ENCODE peak calls at places on chromosomes 1 and 21, in six cellular contexts. K, I, V, Y, R and H are unnamed samples.

GRCh38 chr1:160189649-160190625 is at the start of gene CASQ1:
- DNase-seq in I (peak; percentile 31), V (no peak), K (no peak), R (no peak), Y (no peak), H (no peak)

GRCh38 chr1:50967416-50968020 is 2.5 kb upstream of the CDKN2C start:
- DNase-seq in Y (no peak), R (no peak), K (no peak), V (no peak), I (no peak), H (no peak)

GRCh38 chr1:18799454-18799853 is 60.0 kb downstream of the TAS1R2 start:
- DNase-seq in Y (no peak), V (no peak), R (peak; percentile 40), I (no peak), K (no peak), H (no peak)

GRCh38 chr1:224864006-224864405 is 65.5 kb upstream of the DNAH14 start:
- DNase-seq in I (peak; percentile 7), R (peak; percentile 10), K (no peak), Y (no peak), V (no peak), H (no peak)

GRCh38 chr1:109112056-109112651 is 1.8 kb upstream of the ELAPOR1 start:
- DNase-seq in I (peak; percentile 41), Y (no peak), K (no peak), V (no peak), R (no peak), H (no peak)

GRCh38 chr1:1358433-1359201 is at the start of gene MXRA8:
- DNase-seq in K (no peak), I (peak; percentile 82), Y (peak; percentile 28), V (no peak), R (peak; percentile 79), H (no peak)

GRCh38 chr1:77473690-77474089 is 191.9 kb downstream of the AK5 start:
- DNase-seq in R (no peak), Y (no peak), V (no peak), K (no peak), I (peak; percentile 93), H (no peak)

GRCh38 chr1:5660141-5660935 is 331.9 kb downstream of the NPHP4 start:
- DNase-seq in I (no peak), R (peak; percentile 37), Y (no peak), K (no peak), V (no peak), H (no peak)

GRCh38 chr1:86754265-86754974 is 50.0 kb downstream of the SH3GLB1 start:
- DNase-seq in I (no peak), V (no peak), Y (no peak), K (no peak), R (peak; percentile 80), H (no peak)

GRCh38 chr1:145916745-145917144 is 1.8 kb downstream of the PEX11B start:
- DNase-seq in K (no peak), R (no peak), V (no peak), I (peak; percentile 8), Y (no peak), H (no peak)

GRCh38 chr1:145906954-145907755 is 2.7 kb downstream of the ITGA10 start:
- DNase-seq in V (no peak), R (no peak), K (no peak), Y (no peak), I (peak; percentile 30), H (no peak)

GRCh38 chr1:145908653-145909052 is 1.2 kb downstream of the ITGA10 start:
- DNase-seq in R (no peak), Y (no peak), V (no peak), K (no peak), I (peak; percentile 36), H (no peak)

GRCh38 chr1:145917595-145917994 is 922 bp downstream of the PEX11B start:
- DNase-seq in V (no peak), K (no peak), R (no peak), I (no peak), Y (no peak), H (no peak)

GRCh38 chr1:145912128-145912641 is 2.3 kb upstream of the ITGA10 start:
- DNase-seq in V (no peak), I (no peak), K (no peak), Y (no peak), R (no peak), H (no peak)
- H3K36me3 ChIP-seq in V (no peaks in the 10 kb centered on the region), I (peaks cover 10% of the 10 kb centered on the region), K (peaks cover 18% of the 10 kb centered on the region), Y (peaks cover 20% of the 10 kb centered on the region), R (peaks cover 41% of the 10 kb centered on the region), H (peaks cover 9% of the 10 kb centered on the region)

DNA sequence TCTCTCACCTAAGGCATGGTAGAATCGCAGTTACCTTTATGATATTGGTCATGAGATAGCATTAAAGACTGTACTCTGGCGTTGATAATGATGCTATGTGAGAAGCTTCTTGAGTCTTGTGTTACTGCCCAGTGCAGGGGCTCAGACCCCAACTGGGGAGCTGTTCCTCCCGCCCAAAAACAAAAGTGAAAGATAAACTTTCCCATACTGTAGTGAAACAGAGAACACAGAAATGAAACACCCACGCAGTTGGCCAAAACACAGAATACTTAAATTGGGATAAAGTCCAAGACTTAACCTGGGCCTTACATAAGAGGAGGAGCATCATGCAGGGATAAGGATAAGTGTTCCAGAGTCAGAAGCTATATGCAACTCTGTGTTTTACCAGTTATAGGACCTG is 130.6 kb downstream of the HHIPL2 start:
- DNase-seq in R (no peak), V (no peak), I (no peak), K (no peak), Y (no peak), H (no peak)
- H3K4me1 ChIP-seq in R (no peaks in the 10 kb centered on the region), V (no peaks in the 10 kb centered on the region), I (no peaks in the 10 kb centered on the region), K (no peaks in the 10 kb centered on the region), Y (peaks cover 59% of the 10 kb centered on the region), H (no peaks in the 10 kb centered on the region)

GRCh38 chr21:35147439-35147838 is 98.3 kb upstream of the RUNX1 start:
- DNase-seq in Y (no peak), V (no peak), I (no peak), K (no peak), R (no peak), H (no peak)
- H3K4me3 ChIP-seq in Y (no peak overlapping the region), V (no peak overlapping the region), I (no peak overlapping the region), K (no peak overlapping the region), R (no peak overlapping the region), H (no peak overlapping the region)

GRCh38 chr21:46507562-46507961 is 48.9 kb downstream of the DIP2A start:
- DNase-seq in Y (no peak), V (no peak), I (no peak), R (no peak), K (no peak), H (no peak)
- H3K36me3 ChIP-seq in Y (peaks cover 37% of the 10 kb centered on the region), V (no peaks in the 10 kb centered on the region), I (peaks cover 30% of the 10 kb centered on the region), R (peaks cover 72% of the 10 kb centered on the region), K (peaks cover 33% of the 10 kb centered on the region), H (peaks cover 46% of the 10 kb centered on the region)

GRCh38 chr1:207006914-207007313 is 25.6 kb downstream of the C1orf116 start:
- DNase-seq in V (no peak), K (no peak), I (no peak), R (no peak), Y (no peak), H (no peak)

GRCh38 chr1:207010726-207011125 is 21.8 kb downstream of the C1orf116 start:
- DNase-seq in R (no peak), Y (no peak), I (no peak), K (no peak), V (no peak), H (no peak)

GRCh38 chr1:207009182-207009850 is 23.2 kb downstream of the C1orf116 start:
- DNase-seq in R (no peak), V (no peak), K (peak; percentile 40), Y (no peak), I (no peak), H (no peak)

GRCh38 chr1:207007352-207008033 is 25.1 kb downstream of the C1orf116 start:
- DNase-seq in K (peak; percentile 68), I (peak; percentile 91), R (no peak), V (peak; percentile 76), Y (no peak), H (peak; percentile 83)

DNA sequence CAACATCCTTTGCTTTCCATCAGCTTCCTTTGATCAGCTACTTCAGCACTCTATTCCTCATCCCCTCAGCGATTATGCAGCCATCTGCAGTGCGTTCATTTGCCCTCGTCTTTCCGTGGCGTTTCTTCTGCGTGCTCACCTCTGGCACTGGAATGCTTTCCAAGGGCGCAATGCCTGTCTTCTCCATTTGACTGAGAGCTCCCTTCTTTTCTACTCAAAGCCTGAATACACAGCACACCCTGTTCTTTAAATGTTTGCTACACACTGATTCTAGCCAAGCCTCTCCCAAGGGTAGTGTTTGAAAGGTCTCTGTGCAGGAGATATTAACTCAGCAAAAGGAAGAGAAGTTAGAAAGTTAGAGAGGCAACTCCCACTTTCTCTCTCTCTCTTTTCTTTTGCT is 22.6 kb downstream of the C1orf116 start:
- DNase-seq in K (no peak), V (no peak), I (no peak), Y (no peak), R (no peak), H (no peak)
- H3K4me1 ChIP-seq in K (no peaks in the 10 kb centered on the region), V (peaks cover 52% of the 10 kb centered on the region), I (peaks cover 6% of the 10 kb centered on the region), Y (no peaks in the 10 kb centered on the region), R (no peaks in the 10 kb centered on the region), H (peaks cover 15% of the 10 kb centered on the region)

GRCh38 chr1:246687002-246687401 is 37.2 kb upstream of the SCCPDH start:
- DNase-seq in I (no peak), V (no peak), K (no peak), R (peak; percentile 74), Y (no peak), H (peak; percentile 26)

GRCh38 chr1:246691622-246692495 is 32.4 kb upstream of the SCCPDH start:
- DNase-seq in K (no peak), R (peak; percentile 42), I (no peak), Y (no peak), V (no peak), H (no peak)

GRCh38 chr1:246695136-246695535 is 29.1 kb upstream of the SCCPDH start:
- DNase-seq in K (no peak), R (no peak), V (no peak), I (peak; percentile 41), Y (no peak), H (no peak)

GRCh38 chr1:246690100-246690499 is 34.1 kb upstream of the SCCPDH start:
- DNase-seq in K (no peak), V (no peak), Y (no peak), R (no peak), I (no peak), H (no peak)

DNA sequence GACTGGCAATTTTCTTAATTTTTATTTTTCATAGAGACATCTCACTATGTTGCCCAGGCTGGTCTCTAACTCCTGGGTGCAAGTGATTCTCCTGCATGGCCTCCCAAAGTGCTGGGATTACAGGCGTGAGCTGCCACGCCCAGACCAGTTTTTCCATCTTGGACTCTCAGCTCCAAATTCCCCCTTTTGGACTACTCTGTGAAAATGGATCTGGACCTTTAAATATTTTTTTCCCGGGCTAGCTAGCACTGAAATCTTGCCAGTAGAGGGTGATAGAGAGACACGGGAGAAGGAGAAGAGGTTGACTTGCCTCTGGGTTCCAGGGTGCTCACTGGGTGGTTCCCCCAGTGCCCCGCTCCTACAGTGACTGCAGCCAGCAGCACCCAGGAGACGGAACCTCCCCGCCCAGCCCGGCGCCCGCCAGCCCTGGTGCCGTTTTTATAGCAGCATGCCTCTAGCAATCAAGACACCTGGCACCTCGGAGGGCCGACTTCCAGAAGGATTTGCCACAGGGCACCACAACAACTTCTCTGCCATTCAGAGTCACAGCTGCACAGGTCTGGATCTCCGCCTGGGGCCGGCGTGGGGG is 34.7 kb upstream of the SCCPDH start:
- DNase-seq in I (peak; percentile 66), R (peak; percentile 86), Y (peak; percentile 28), V (peak; percentile 73), K (peak; percentile 53), H (peak; percentile 78)
- H3K4me3 ChIP-seq in I (no peak overlapping the region), R (no peak overlapping the region), Y (no peak overlapping the region), V (peak overlapping the region; percentile 14), K (peak overlapping the region; percentile 29), H (peak overlapping the region; percentile 23)